ENCODE peak calls at places on chromosomes 7 and 10, in seven cellular contexts. T is fibroblast of pulmonary artery; W is ovary; K is IMR-90; U is CD8-positive, alpha-beta memory T cell; Z is lower leg skin; P is Peyer's patch. H is an unnamed sample.

GRCh38 chr7:44762300-44762699 is 13.7 kb downstream of the ZMIZ2 start:
- DNase-seq in T (no peak), W (no peak), K (no peak), U (no peak), Z (no peak), P (no peak), H (no peak)

GRCh38 chr10:106502651-106503050 is 661.9 kb downstream of the SORCS1 start:
- DNase-seq in T (no peak), W (no peak), K (no peak), U (no peak), Z (no peak), P (no peak), H (no peak)

GRCh38 chr7:27147211-27148030 is at the start of gene HOXA6:
- DNase-seq in T (no peak), W (peak; percentile 9), K (peak; percentile 67), U (no peak), Z (peak; percentile 92), P (peak; percentile 79), H (no peak)

GRCh38 chr7:80186721-80187120 is 52.1 kb downstream of the GNAI1 start:
- DNase-seq in T (no peak), W (no peak), K (no peak), U (no peak), Z (no peak), P (no peak), H (no peak)

GRCh38 chr10:76303682-76304316 is 872.4 kb downstream of the LRMDA start:
- DNase-seq in T (peak; percentile 83), W (peak; percentile 77), K (peak; percentile 71), U (no peak), Z (peak; percentile 89), P (peak; percentile 58), H (no peak)

GRCh38 chr7:53383131-53383530 is 347.7 kb downstream of the POM121L12 start:
- DNase-seq in T (no peak), W (no peak), K (no peak), U (no peak), Z (no peak), P (no peak), H (no peak)

GRCh38 chr10:26479766-26480492 is 41.8 kb downstream of the APBB1IP start:
- DNase-seq in T (no peak), W (no peak), K (no peak), U (no peak), Z (no peak), P (no peak), H (no peak)

GRCh38 chr10:75111367-75111905 is at the start of gene SAMD8:
- DNase-seq in T (peak; percentile 96), W (peak; percentile 97), K (peak; percentile 95), U (peak; percentile 95), Z (peak; percentile 99), P (peak; percentile 98), H (peak; percentile 68)

GRCh38 chr10:101214446-101215396 is 14.5 kb downstream of the LBX1 start:
- DNase-seq in T (peak; percentile 50), W (peak; percentile 39), K (peak; percentile 32), U (peak; percentile 65), Z (no peak), P (peak; percentile 73), H (peak; percentile 5)

DNA sequence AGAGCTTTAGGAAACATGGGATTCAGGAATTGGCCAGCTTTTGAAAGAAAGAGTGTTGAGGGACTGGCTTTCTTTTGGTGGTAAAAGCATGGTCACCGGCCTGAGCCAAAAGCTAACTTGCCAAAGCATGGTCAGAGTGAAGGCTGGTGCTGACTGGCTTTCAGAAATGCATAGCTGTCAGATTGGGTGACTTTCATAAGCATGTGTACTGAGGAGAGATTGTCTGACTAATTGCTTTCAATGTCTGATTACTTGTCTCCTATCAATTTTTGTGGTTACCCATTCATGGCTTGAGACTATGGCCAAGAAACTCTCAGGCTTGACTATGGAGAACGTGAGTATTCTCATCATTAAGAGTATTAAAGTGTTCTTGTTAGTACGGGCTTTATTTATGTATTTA is 28.2 kb downstream of the ZNF25 start:
- DNase-seq in T (no peak), W (no peak), K (no peak), U (no peak), Z (no peak), P (no peak), H (no peak)
- H3K4me3 ChIP-seq in T (no peak overlapping the region), W (no peak overlapping the region), K (no peak overlapping the region), U (no peak overlapping the region), Z (no peak overlapping the region), P (no peak overlapping the region), H (no peak overlapping the region)

DNA sequence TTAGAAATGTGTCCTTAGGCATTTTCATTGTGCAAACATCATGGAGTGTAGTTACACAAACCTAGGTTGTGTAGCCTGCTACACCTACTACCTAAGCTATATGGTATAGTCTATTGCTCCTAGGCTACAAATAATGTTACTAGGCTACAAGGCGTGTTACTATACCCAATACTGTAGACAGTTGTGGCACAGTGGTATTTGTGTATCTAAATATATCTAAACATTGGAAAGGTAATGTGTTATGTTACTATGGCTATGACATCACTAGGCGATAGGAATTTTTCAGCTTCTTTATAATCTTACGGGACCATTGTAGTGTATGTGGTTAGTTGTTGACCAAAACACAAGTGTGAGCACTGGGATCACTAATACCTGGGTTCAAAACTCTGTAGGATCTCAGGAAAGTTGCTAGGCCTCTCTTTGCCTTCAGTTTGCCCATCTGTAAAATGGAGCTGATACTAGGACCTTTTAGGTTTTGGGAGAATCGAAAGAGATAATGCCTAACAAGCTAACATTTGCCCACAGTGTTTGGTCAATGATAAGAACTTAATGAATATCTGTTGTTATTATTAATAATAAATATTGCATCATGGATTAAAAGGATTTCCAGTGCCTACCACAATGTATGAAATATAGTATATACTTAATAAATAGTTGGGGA is 2.8 kb downstream of the BICC1 start:
- DNase-seq in T (peak; percentile 32), W (no peak), K (no peak), U (no peak), Z (no peak), P (no peak), H (no peak)
- H3K4me3 ChIP-seq in T (peak overlapping the region; percentile 76), W (no peak overlapping the region), K (peak overlapping the region; percentile 36), U (no peak overlapping the region), Z (no peak overlapping the region), P (no peak overlapping the region), H (no peak overlapping the region)

GRCh38 chr7:121195859-121196588 is 132.8 kb upstream of the WNT16 start:
- DNase-seq in T (no peak), W (no peak), K (peak; percentile 36), U (no peak), Z (no peak), P (no peak), H (no peak)
- H3K4me3 ChIP-seq in T (no peak overlapping the region), W (no peak overlapping the region), K (no peak overlapping the region), U (no peak overlapping the region), Z (no peak overlapping the region), P (no peak overlapping the region), H (no peak overlapping the region)

DNA sequence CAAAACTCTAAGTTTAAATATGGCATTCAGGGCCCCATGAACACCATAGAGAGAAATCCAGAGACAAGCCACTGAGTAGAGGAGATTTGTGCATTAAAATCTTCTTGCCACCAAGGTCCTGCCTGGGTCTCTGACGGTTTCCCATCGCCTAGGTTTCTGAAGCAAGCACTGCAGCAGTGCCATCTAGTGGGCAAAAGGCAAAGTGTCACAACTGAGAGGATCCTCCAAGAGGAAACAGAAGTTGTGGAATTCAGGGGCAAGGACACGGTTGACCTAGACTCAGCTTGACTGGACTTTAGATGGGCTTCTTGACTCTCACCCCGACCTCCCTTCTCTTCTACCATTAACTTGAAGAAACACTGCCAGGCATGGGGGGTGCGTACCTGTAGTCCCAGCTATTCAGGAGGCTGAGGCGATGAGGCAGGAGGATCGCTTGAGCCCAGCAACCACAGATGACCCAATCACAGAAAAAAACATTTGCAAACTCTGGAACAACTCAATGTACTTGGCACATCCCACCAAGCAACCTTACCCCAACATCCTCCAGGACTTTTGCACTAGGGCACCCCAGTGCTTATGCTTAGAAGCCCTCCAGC is 604.1 kb downstream of the GALNT17 start:
- DNase-seq in T (peak; percentile 70), W (peak; percentile 57), K (peak; percentile 44), U (no peak), Z (peak; percentile 86), P (peak; percentile 53), H (no peak)
- H3K4me3 ChIP-seq in T (no peak overlapping the region), W (no peak overlapping the region), K (no peak overlapping the region), U (no peak overlapping the region), Z (no peak overlapping the region), P (no peak overlapping the region), H (no peak overlapping the region)

GRCh38 chr10:48460148-48460545 is 144.7 kb downstream of the ARHGAP22 start:
- DNase-seq in T (no peak), W (no peak), K (no peak), U (no peak), Z (no peak), P (no peak), H (no peak)

GRCh38 chr10:48463318-48464003 is 141.4 kb downstream of the ARHGAP22 start:
- DNase-seq in T (no peak), W (no peak), K (no peak), U (no peak), Z (peak; percentile 74), P (peak; percentile 24), H (no peak)

GRCh38 chr10:48462482-48463020 is 142.3 kb downstream of the ARHGAP22 start:
- DNase-seq in T (no peak), W (no peak), K (no peak), U (no peak), Z (peak; percentile 82), P (peak; percentile 31), H (no peak)

GRCh38 chr10:48459270-48460147 is 145.4 kb downstream of the ARHGAP22 start:
- DNase-seq in T (no peak), W (peak; percentile 8), K (no peak), U (no peak), Z (peak; percentile 79), P (peak; percentile 40), H (no peak)

DNA sequence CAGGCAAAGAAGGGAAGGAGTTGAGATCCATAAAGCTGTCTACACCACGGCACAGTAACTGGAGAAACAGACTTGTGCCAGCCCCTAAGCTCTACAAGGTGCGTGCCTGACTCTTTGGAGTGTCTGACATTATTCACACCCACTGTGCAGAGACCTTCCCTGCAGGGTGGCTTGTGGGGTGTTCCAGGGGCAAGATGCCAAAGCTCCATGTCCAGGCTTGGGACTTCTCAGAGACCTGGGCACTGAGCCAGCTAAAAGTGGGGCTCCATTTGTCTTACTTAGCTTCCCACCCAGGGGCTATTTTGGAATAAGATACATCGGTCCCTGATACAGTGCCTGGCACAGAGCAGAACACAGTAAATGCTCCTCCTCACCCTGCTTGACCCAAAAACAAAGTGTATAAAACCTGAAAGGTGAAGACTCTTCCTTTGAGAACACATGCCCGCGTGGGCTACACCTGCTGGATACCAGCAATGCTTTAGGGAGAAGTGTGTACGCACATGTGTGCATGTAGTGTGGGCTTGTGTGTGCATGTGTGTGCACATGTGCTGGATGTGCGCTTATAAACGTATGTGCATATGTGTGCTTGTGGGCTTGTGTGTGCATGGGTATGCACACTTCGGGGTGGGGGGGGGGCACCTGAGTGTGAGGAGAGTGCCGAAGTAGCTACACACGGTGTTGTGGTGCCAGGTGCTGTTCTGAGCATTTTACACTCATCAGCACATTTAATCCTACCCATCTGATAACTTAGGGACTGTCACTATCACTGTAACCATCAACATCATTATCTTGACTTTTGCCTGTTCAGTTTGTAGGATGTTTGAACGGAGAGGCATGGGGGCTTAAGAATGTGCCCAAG is 143.0 kb downstream of the ARHGAP22 start:
- DNase-seq in T (no peak), W (no peak), K (no peak), U (no peak), Z (peak; percentile 61), P (no peak), H (no peak)
- H3K4me3 ChIP-seq in T (no peak overlapping the region), W (no peak overlapping the region), K (no peak overlapping the region), U (no peak overlapping the region), Z (no peak overlapping the region), P (no peak overlapping the region), H (no peak overlapping the region)

H was measured in keratinocyte.